ENCODE peak calls at places on chromosomes 1 and 21, in four cellular contexts. W is ovary; D is CD8-positive, alpha-beta T cell; S is lower leg skin. U is an unnamed sample.

GRCh38 chr1:96234299-96234698 is 487.3 kb upstream of the PTBP2 start:
- DNase-seq in W (no peak), S (peak), D (no peak), U (peak)

GRCh38 chr1:160720366-160720765 is 8.7 kb upstream of the CD48 start:
- DNase-seq in S (no peak), D (no peak), W (no peak), U (no peak)

GRCh38 chr21:26715116-26715515 is 130.1 kb downstream of the ADAMTS1 start:
- DNase-seq in W (no peak), S (no peak), D (no peak), U (no peak)

GRCh38 chr1:22635436-22635835 is 992 bp upstream of the C1QA start:
- DNase-seq in S (no peak), D (no peak), W (no peak), U (no peak)

GRCh38 chr21:36321325-36322082 is 1.5 kb downstream of the MORC3 start:
- DNase-seq in W (no peak), D (no peak), S (no peak), U (peak)

GRCh38 chr1:175332515-175332914 is 139.9 kb upstream of the KIAA0040 start:
- DNase-seq in S (no peak), W (no peak), D (no peak), U (no peak)

GRCh38 chr1:21069549-21069948 is 107.1 kb downstream of the EIF4G3 start:
- DNase-seq in D (no peak), W (no peak), S (no peak), U (peak)

GRCh38 chr21:46216132-46216747 is 12.3 kb downstream of the LSS start:
- DNase-seq in D (no peak), W (no peak), S (no peak), U (no peak)

GRCh38 chr1:213985181-213986019 is 2.4 kb upstream of the PROX1 start:
- DNase-seq in W (no peak), S (no peak), D (no peak), U (no peak)

GRCh38 chr1:213982515-213982813 is 5.3 kb upstream of the PROX1 start:
- DNase-seq in D (no peak), S (no peak), W (no peak), U (no peak)

GRCh38 chr1:213984387-213985180 is 3.2 kb upstream of the PROX1 start:
- DNase-seq in W (no peak), S (no peak), D (no peak), U (no peak)

GRCh38 chr1:213982814-213983588 is 4.8 kb upstream of the PROX1 start:
- DNase-seq in W (no peak), D (no peak), S (no peak), U (no peak)

GRCh38 chr1:213983589-213984386 is 4.0 kb upstream of the PROX1 start:
- DNase-seq in S (no peak), W (no peak), D (no peak), U (no peak)
- H3K4me3 ChIP-seq in S (no peak), W (no peak), D (no peak), U (no peak)

GRCh38 chr1:2863149-2863963 is 61.9 kb upstream of the TTC34 start:
- DNase-seq in D (no peak), S (no peak), W (no peak), U (no peak)
- TF ChIP-seq CTCF in D (no peak), S (no peak), W (no peak), U (no peak)

DNA sequence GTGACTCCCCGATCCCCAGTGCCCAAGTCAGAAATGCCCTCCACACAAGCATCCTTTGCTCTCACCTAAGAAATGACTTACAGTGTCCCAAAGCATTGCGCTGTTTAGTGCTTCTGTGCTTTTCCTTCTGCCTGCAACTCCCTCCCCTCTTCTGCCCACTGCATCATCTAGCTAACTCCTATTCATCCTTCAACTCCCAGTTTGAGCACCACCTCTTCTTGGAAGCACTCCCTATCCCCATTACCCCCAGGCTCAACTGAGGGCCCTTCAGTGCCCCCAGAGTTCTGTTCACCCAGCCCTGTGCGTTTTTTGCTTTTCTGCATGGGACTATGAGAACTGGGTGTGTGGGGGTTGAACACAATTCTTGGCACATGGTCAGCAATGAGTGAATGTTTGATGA is 10.0 kb downstream of the KCNQ4 start:
- DNase-seq in D (no peak), W (no peak), S (no peak), U (no peak)
- H3K4me3 ChIP-seq in D (no peak), W (no peak), S (no peak), U (no peak)

GRCh38 chr21:16070207-16070651 is 340.4 kb downstream of the USP25 start:
- DNase-seq in W (no peak), S (no peak), D (no peak), U (peak)
- TF ChIP-seq CTCF in W (no peak), S (no peak), D (no peak), U (peak)

GRCh38 chr1:94236021-94236491 is 1.3 kb downstream of the ARHGAP29 start:
- DNase-seq in D (no peak), S (no peak), W (no peak), U (no peak)

GRCh38 chr1:94234615-94235014 is 2.8 kb downstream of the ARHGAP29 start:
- DNase-seq in W (no peak), S (no peak), D (no peak), U (no peak)

GRCh38 chr1:94237291-94238226 is at the start of gene ARHGAP29:
- DNase-seq in W (peak), D (peak), S (peak), U (peak)

GRCh38 chr1:94236630-94237290 is 624 bp downstream of the ARHGAP29 start:
- DNase-seq in W (peak), S (no peak), D (no peak), U (peak)

GRCh38 chr1:94235189-94236020 is 2.0 kb downstream of the ARHGAP29 start:
- DNase-seq in W (no peak), S (no peak), D (no peak), U (no peak)
- H3K4me3 ChIP-seq in W (peak), S (no peak), D (no peak), U (peak)